ENCODE peak calls at places on chromosome X, in four cellular contexts. One of them, this sample, is unnamed.

GRCh38 chrX:110145854-110146253 is 142.9 kb downstream of the TMEM164 start:
- DNase-seq in vagina: no peak
- DNase-seq in activated gamma-delta T cell treated with Interleukin-2 at 50 U/mL for 16 hours: no peak
- DNase-seq in amniotic epithelial cell: no peak
- DNase-seq in this sample: no peak

GRCh38 chrX:28099166-28099565 is 117.9 kb upstream of the DCAF8L1 start:
- DNase-seq in amniotic epithelial cell: peak; percentile 78
- DNase-seq in vagina: no peak
- DNase-seq in activated gamma-delta T cell treated with Interleukin-2 at 50 U/mL for 16 hours: no peak
- DNase-seq in this sample: no peak

GRCh38 chrX:48770296-48770695 is 8.7 kb downstream of the GLOD5 start:
- DNase-seq in activated gamma-delta T cell treated with Interleukin-2 at 50 U/mL for 16 hours: no peak
- DNase-seq in vagina: no peak
- DNase-seq in amniotic epithelial cell: no peak
- DNase-seq in this sample: no peak

GRCh38 chrX:49139713-49140112 is 16.2 kb upstream of the GPKOW start:
- DNase-seq in vagina: no peak
- DNase-seq in activated gamma-delta T cell treated with Interleukin-2 at 50 U/mL for 16 hours: no peak
- DNase-seq in amniotic epithelial cell: no peak
- DNase-seq in this sample: no peak

GRCh38 chrX:9591496-9591895 is 126.6 kb downstream of the TBL1X start:
- DNase-seq in vagina: peak; percentile 74
- DNase-seq in amniotic epithelial cell: no peak
- DNase-seq in activated gamma-delta T cell treated with Interleukin-2 at 50 U/mL for 16 hours: no peak
- DNase-seq in this sample: no peak

GRCh38 chrX:70979136-70979762 is 48.4 kb upstream of the SLC7A3 start:
- DNase-seq in activated gamma-delta T cell treated with Interleukin-2 at 50 U/mL for 16 hours: no peak
- DNase-seq in vagina: no peak
- DNase-seq in amniotic epithelial cell: peak; percentile 55
- DNase-seq in this sample: no peak

GRCh38 chrX:9493936-9494335 is 29.1 kb downstream of the TBL1X start:
- DNase-seq in activated gamma-delta T cell treated with Interleukin-2 at 50 U/mL for 16 hours: no peak
- DNase-seq in vagina: no peak
- DNase-seq in amniotic epithelial cell: peak; percentile 26
- DNase-seq in this sample: no peak

GRCh38 chrX:40132751-40133150 is 35.0 kb upstream of the BCOR start:
- DNase-seq in activated gamma-delta T cell treated with Interleukin-2 at 50 U/mL for 16 hours: no peak
- DNase-seq in amniotic epithelial cell: peak; percentile 81
- DNase-seq in vagina: no peak
- DNase-seq in this sample: no peak

GRCh38 chrX:109384569-109385174 is 97.2 kb downstream of the GUCY2F start:
- DNase-seq in vagina: no peak
- DNase-seq in amniotic epithelial cell: peak; percentile 6
- DNase-seq in activated gamma-delta T cell treated with Interleukin-2 at 50 U/mL for 16 hours: no peak
- DNase-seq in this sample: no peak

GRCh38 chrX:20378291-20378920 is 111.7 kb upstream of the RPS6KA3 start:
- DNase-seq in activated gamma-delta T cell treated with Interleukin-2 at 50 U/mL for 16 hours: no peak
- DNase-seq in amniotic epithelial cell: peak; percentile 75
- DNase-seq in vagina: no peak
- DNase-seq in this sample: no peak

GRCh38 chrX:34629572-34629971 is 27.5 kb downstream of the TMEM47 start:
- DNase-seq in activated gamma-delta T cell treated with Interleukin-2 at 50 U/mL for 16 hours: no peak
- DNase-seq in vagina: no peak
- DNase-seq in amniotic epithelial cell: no peak
- DNase-seq in this sample: no peak

GRCh38 chrX:100410083-100410590 is at the start of gene PCDH19:
- DNase-seq in vagina: no peak
- DNase-seq in activated gamma-delta T cell treated with Interleukin-2 at 50 U/mL for 16 hours: no peak
- DNase-seq in amniotic epithelial cell: peak; percentile 15
- DNase-seq in this sample: no peak

GRCh38 chrX:9342581-9343051 is 122.2 kb upstream of the TBL1X start:
- DNase-seq in vagina: no peak
- DNase-seq in activated gamma-delta T cell treated with Interleukin-2 at 50 U/mL for 16 hours: peak; percentile 39
- DNase-seq in amniotic epithelial cell: peak; percentile 89
- DNase-seq in this sample: peak; percentile 1

GRCh38 chrX:11205796-11206195 is 87.4 kb upstream of the AMELX start:
- DNase-seq in amniotic epithelial cell: no peak
- DNase-seq in vagina: no peak
- DNase-seq in activated gamma-delta T cell treated with Interleukin-2 at 50 U/mL for 16 hours: no peak
- DNase-seq in this sample: no peak

GRCh38 chrX:10011991-10012390 is 44.8 kb downstream of the CLDN34 start:
- DNase-seq in amniotic epithelial cell: no peak
- DNase-seq in vagina: no peak
- DNase-seq in activated gamma-delta T cell treated with Interleukin-2 at 50 U/mL for 16 hours: no peak
- DNase-seq in this sample: no peak

GRCh38 chrX:45803383-45803921 is 602.8 kb upstream of the DIPK2B start:
- DNase-seq in activated gamma-delta T cell treated with Interleukin-2 at 50 U/mL for 16 hours: no peak
- DNase-seq in vagina: no peak
- DNase-seq in amniotic epithelial cell: peak; percentile 93
- DNase-seq in this sample: no peak

GRCh38 chrX:103488332-103488731 is 31.0 kb downstream of the RAB40A start:
- DNase-seq in vagina: no peak
- DNase-seq in amniotic epithelial cell: peak; percentile 28
- DNase-seq in activated gamma-delta T cell treated with Interleukin-2 at 50 U/mL for 16 hours: no peak
- DNase-seq in this sample: no peak

GRCh38 chrX:110509778-110510510 is 151.3 kb downstream of the RTL9 start:
- DNase-seq in activated gamma-delta T cell treated with Interleukin-2 at 50 U/mL for 16 hours: no peak
- DNase-seq in vagina: no peak
- DNase-seq in amniotic epithelial cell: peak; percentile 1
- DNase-seq in this sample: no peak

GRCh38 chrX:64204252-64204651 is 1.3 kb downstream of the AMER1 start:
- DNase-seq in vagina: no peak
- DNase-seq in amniotic epithelial cell: no peak
- DNase-seq in activated gamma-delta T cell treated with Interleukin-2 at 50 U/mL for 16 hours: no peak
- DNase-seq in this sample: no peak

GRCh38 chrX:2614911-2615310 is 76.2 kb upstream of the CD99 start:
- DNase-seq in vagina: no peak
- DNase-seq in amniotic epithelial cell: peak; percentile 91
- DNase-seq in activated gamma-delta T cell treated with Interleukin-2 at 50 U/mL for 16 hours: no peak
- DNase-seq in this sample: no peak

GRCh38 chrX:66074920-66075879 is 35.3 kb upstream of the VSIG4 start:
- DNase-seq in vagina: no peak
- DNase-seq in amniotic epithelial cell: no peak
- DNase-seq in activated gamma-delta T cell treated with Interleukin-2 at 50 U/mL for 16 hours: peak; percentile 30
- DNase-seq in this sample: peak; percentile 33

GRCh38 chrX:119374736-119375135 is 24.4 kb upstream of the SLC25A43 start:
- DNase-seq in vagina: no peak
- DNase-seq in amniotic epithelial cell: no peak
- DNase-seq in activated gamma-delta T cell treated with Interleukin-2 at 50 U/mL for 16 hours: no peak
- DNase-seq in this sample: no peak

GRCh38 chrX:8632949-8633348 is 99.0 kb downstream of the ANOS1 start:
- DNase-seq in amniotic epithelial cell: peak; percentile 92
- DNase-seq in vagina: no peak
- DNase-seq in activated gamma-delta T cell treated with Interleukin-2 at 50 U/mL for 16 hours: no peak
- DNase-seq in this sample: no peak

GRCh38 chrX:13338985-13339384 is 19.1 kb upstream of the ATXN3L start:
- DNase-seq in amniotic epithelial cell: no peak
- DNase-seq in activated gamma-delta T cell treated with Interleukin-2 at 50 U/mL for 16 hours: no peak
- DNase-seq in vagina: no peak
- DNase-seq in this sample: no peak

GRCh38 chrX:130637591-130637990 is 235.8 kb downstream of the RBMX2 start:
- DNase-seq in vagina: no peak
- DNase-seq in amniotic epithelial cell: peak; percentile 53
- DNase-seq in activated gamma-delta T cell treated with Interleukin-2 at 50 U/mL for 16 hours: no peak
- DNase-seq in this sample: no peak

GRCh38 chrX:41335590-41336331 is 1.8 kb downstream of the DDX3X start:
- DNase-seq in amniotic epithelial cell: peak; percentile 45
- DNase-seq in activated gamma-delta T cell treated with Interleukin-2 at 50 U/mL for 16 hours: no peak
- DNase-seq in vagina: no peak
- DNase-seq in this sample: no peak

GRCh38 chrX:103503163-103503852 is 16.0 kb downstream of the RAB40A start:
- DNase-seq in vagina: no peak
- DNase-seq in amniotic epithelial cell: peak; percentile 53
- DNase-seq in activated gamma-delta T cell treated with Interleukin-2 at 50 U/mL for 16 hours: no peak
- DNase-seq in this sample: no peak

GRCh38 chrX:11893933-11894710 is 136.1 kb downstream of the MSL3 start:
- DNase-seq in amniotic epithelial cell: no peak
- DNase-seq in vagina: no peak
- DNase-seq in activated gamma-delta T cell treated with Interleukin-2 at 50 U/mL for 16 hours: no peak
- DNase-seq in this sample: no peak

This sample was measured in KG1.